ENCODE peak calls at places on chromosomes 5 and 9, in six cellular contexts. V is OCI-LY7; P is hypothalamus; E is stimulated activated CD8-positive, alpha-beta memory T cell treated with anti-CD3 and anti-CD28 coated beads, Interleukin-4, amount 100 ng/mL, for 4 hours; I is GM18507; G is left lobe of liver. M is an unnamed sample.

GRCh38 chr9:95793924-95794828 is 81.3 kb upstream of the ERCC6L2 start:
- DNase-seq in I (no peak), E (no peak), P (no peak), G (no peak), V (no peak), M (no peak)

GRCh38 chr5:78691073-78691960 is 42.7 kb upstream of the LHFPL2 start:
- DNase-seq in P (no peak), V (no peak), E (no peak), I (no peak), G (no peak), M (no peak)

GRCh38 chr5:13985736-13986418 is 41.4 kb upstream of the DNAH5 start:
- DNase-seq in G (no peak), P (no peak), V (no peak), E (no peak), I (no peak), M (no peak)

GRCh38 chr9:131772940-131773339 is 33.1 kb upstream of the RAPGEF1 start:
- DNase-seq in G (no peak), P (no peak), E (no peak), V (no peak), I (no peak), M (no peak)

GRCh38 chr5:31068287-31068686 is 125.2 kb upstream of the CDH6 start:
- DNase-seq in E (no peak), I (no peak), P (no peak), V (no peak), G (no peak), M (no peak)

GRCh38 chr9:108831496-108832178 is 24.1 kb downstream of the ACTL7B start:
- DNase-seq in I (no peak), G (no peak), E (no peak), V (no peak), P (no peak), M (no peak)

GRCh38 chr5:80408976-80409926 is 1.4 kb downstream of the ZFYVE16 start:
- DNase-seq in P (no peak), G (no peak), V (no peak), I (no peak), E (no peak), M (no peak)

GRCh38 chr5:163760498-163760897 is 255.1 kb downstream of the MAT2B start:
- DNase-seq in I (no peak), G (no peak), P (no peak), E (no peak), V (no peak), M (no peak)

GRCh38 chr5:176803027-176803942 is 7.1 kb upstream of the UNC5A start:
- DNase-seq in V (no peak), E (no peak), P (no peak), G (no peak), I (no peak), M (peak)

GRCh38 chr9:75239176-75239575 is 150.9 kb downstream of the OSTF1 start:
- DNase-seq in V (peak), G (peak), E (no peak), I (no peak), P (no peak), M (no peak)

GRCh38 chr5:66959668-66960067 is 236.9 kb downstream of the CD180 start:
- DNase-seq in P (no peak), E (no peak), V (no peak), I (no peak), G (no peak), M (no peak)

GRCh38 chr9:126203313-126203712 is 123.3 kb upstream of the MVB12B start:
- DNase-seq in P (no peak), G (no peak), E (no peak), I (no peak), V (no peak), M (no peak)

GRCh38 chr5:126973193-126973592 is 57.2 kb downstream of the MARCHF3 start:
- DNase-seq in G (no peak), V (peak), I (no peak), E (no peak), P (no peak), M (no peak)

GRCh38 chr9:94624621-94625020 is 14.7 kb downstream of the FBP1 start:
- DNase-seq in P (no peak), G (no peak), I (no peak), E (no peak), V (no peak), M (no peak)

GRCh38 chr9:73541923-73542322 is 390.3 kb downstream of the ANXA1 start:
- DNase-seq in V (no peak), I (no peak), E (no peak), P (no peak), G (no peak), M (no peak)

GRCh38 chr9:14277202-14277601 is 36.7 kb downstream of the NFIB start:
- DNase-seq in E (no peak), I (no peak), G (no peak), V (no peak), P (no peak), M (no peak)

GRCh38 chr5:115050860-115051259 is 118.8 kb downstream of the TRIM36 start:
- DNase-seq in E (no peak), G (peak), V (no peak), I (no peak), P (no peak), M (no peak)

GRCh38 chr9:89593776-89594427 is 10.9 kb upstream of the GADD45G start:
- DNase-seq in P (no peak), E (peak), I (peak), V (peak), G (peak), M (no peak)

GRCh38 chr9:136567651-136568287 is 21.9 kb upstream of the NOTCH1 start:
- DNase-seq in V (no peak), E (no peak), P (no peak), G (no peak), I (no peak), M (no peak)

GRCh38 chr9:130186839-130187522 is 14.8 kb downstream of the NCS1 start:
- DNase-seq in E (no peak), G (no peak), P (no peak), V (no peak), I (no peak), M (no peak)

GRCh38 chr5:148850836-148851235 is 24.4 kb downstream of the ADRB2 start:
- DNase-seq in I (no peak), V (no peak), P (no peak), E (no peak), G (no peak), M (no peak)

GRCh38 chr5:157271740-157272271 is 5.9 kb downstream of the CYFIP2 start:
- DNase-seq in E (peak), V (peak), G (no peak), I (peak), P (no peak), M (no peak)

GRCh38 chr9:85927077-85927476 is 13.9 kb upstream of the NAA35 start:
- DNase-seq in G (no peak), E (no peak), I (no peak), V (no peak), P (no peak), M (no peak)

GRCh38 chr9:137309368-137310189 is 7.5 kb upstream of the NRARP start:
- DNase-seq in I (no peak), V (no peak), P (no peak), E (no peak), G (no peak), M (no peak)

GRCh38 chr9:79652598-79652997 is 80.8 kb downstream of the TLE4 start:
- DNase-seq in P (no peak), E (no peak), I (no peak), V (no peak), G (no peak), M (no peak)

GRCh38 chr9:136029556-136029955 is 65.5 kb downstream of the NACC2 start:
- DNase-seq in V (no peak), I (no peak), G (peak), E (no peak), P (no peak), M (no peak)

GRCh38 chr5:159817262-159818029 is 98.8 kb upstream of the ADRA1B start:
- DNase-seq in P (no peak), I (no peak), V (no peak), E (no peak), G (no peak), M (no peak)

GRCh38 chr9:14939378-14939777 is 29.1 kb upstream of the FREM1 start:
- DNase-seq in I (no peak), E (no peak), V (no peak), P (no peak), G (no peak), M (no peak)

GRCh38 chr5:93257616-93258015 is 323.4 kb downstream of the NR2F1-AS1 start:
- DNase-seq in E (no peak), V (no peak), I (no peak), G (no peak), P (no peak), M (no peak)

GRCh38 chr5:6712136-6712581 is 1.1 kb upstream of the TENT4A start:
- DNase-seq in I (no peak), V (peak), G (peak), E (no peak), P (peak), M (peak)

GRCh38 chr5:133985540-133986180 is 17.2 kb upstream of the C5orf15 start:
- DNase-seq in I (no peak), V (no peak), G (no peak), E (no peak), P (no peak), M (peak)

GRCh38 chr9:95341262-95342011 is 23.9 kb upstream of the FANCC start:
- DNase-seq in G (no peak), I (no peak), E (no peak), V (no peak), P (no peak), M (no peak)

M was measured in caudate nucleus.